ENCODE peak calls at places on chromosomes 13 and 19, in seven cellular contexts. N is A549, Z is pancreas, U is IMR-90, E is A673, Y is body of pancreas, Q is heart right ventricle. M is an unnamed sample.

GRCh38 chr13:48600374-48601364 is 53.1 kb upstream of the CYSLTR2 start:
- DNase-seq in Z (peak; percentile 37), U (peak; percentile 71), E (peak; percentile 4), Y (peak; percentile 47), Q (no peak), N (no peak), M (peak; percentile 16)

GRCh38 chr19:10091370-10091687 is 5.2 kb downstream of the SHFL start:
- DNase-seq in U (no peak), Y (no peak), Z (no peak), E (no peak), N (no peak), Q (no peak), M (no peak)

GRCh38 chr19:18464646-18465045 is 26.7 kb upstream of the ISYNA1 start:
- DNase-seq in Y (peak; percentile 87), Q (peak; percentile 88), Z (peak; percentile 81), E (no peak), N (peak; percentile 59), U (peak; percentile 97), M (no peak)

GRCh38 chr19:29842471-29843179 is 30.8 kb downstream of the CCNE1 start:
- DNase-seq in Y (no peak), Z (no peak), Q (no peak), N (no peak), U (no peak), E (no peak), M (no peak)

GRCh38 chr19:35901055-35901644 is 810 bp upstream of the NFKBID start:
- DNase-seq in Y (no peak), Z (peak; percentile 31), Q (no peak), E (no peak), N (no peak), U (peak; percentile 51), M (no peak)

GRCh38 chr19:8609210-8610040 is 1.1 kb downstream of the ADAMTS10 start:
- DNase-seq in Z (peak; percentile 46), N (peak; percentile 91), Y (peak; percentile 37), Q (peak; percentile 56), U (peak; percentile 60), E (peak; percentile 70), M (no peak)

GRCh38 chr13:85197431-85197830 is 601.8 kb downstream of the SLITRK6 start:
- DNase-seq in N (no peak), Y (no peak), E (no peak), U (no peak), Q (no peak), Z (no peak), M (no peak)

GRCh38 chr19:52621376-52621775 is 16.8 kb downstream of the ZNF83 start:
- DNase-seq in U (no peak), Y (no peak), Q (no peak), N (no peak), Z (no peak), E (no peak), M (no peak)

GRCh38 chr19:12872941-12873890 is 8.0 kb downstream of the DNASE2 start:
- DNase-seq in E (peak; percentile 85), N (peak; percentile 64), U (peak; percentile 37), Q (peak; percentile 24), Y (peak; percentile 93), Z (peak; percentile 66), M (peak; percentile 81)

GRCh38 chr13:97256343-97256783 is 34.2 kb downstream of the MBNL2 start:
- DNase-seq in Q (no peak), E (no peak), U (peak; percentile 97), N (peak; percentile 90), Y (peak; percentile 35), Z (peak; percentile 50), M (no peak)

GRCh38 chr19:16125738-16126495 is 14.2 kb downstream of the RAB8A start:
- DNase-seq in E (no peak), U (no peak), N (no peak), Y (no peak), Q (no peak), Z (no peak), M (no peak)

GRCh38 chr19:54708781-54709180 is 15.5 kb upstream of the KIR3DL3 start:
- DNase-seq in Q (no peak), N (no peak), E (no peak), Y (no peak), U (no peak), Z (no peak), M (no peak)

GRCh38 chr19:48632692-48633147 is 4.5 kb downstream of the DBP start:
- DNase-seq in E (no peak), U (peak; percentile 53), Q (no peak), Y (no peak), N (no peak), Z (no peak), M (no peak)

GRCh38 chr13:36000028-36000427 is 131.2 kb downstream of the DCLK1 start:
- DNase-seq in Q (no peak), Z (no peak), U (no peak), N (no peak), E (no peak), Y (no peak), M (no peak)

GRCh38 chr19:861756-862528 is 2.5 kb downstream of the CFD start:
- DNase-seq in Q (no peak), U (no peak), N (peak; percentile 78), E (peak; percentile 73), Z (no peak), Y (peak; percentile 51), M (peak; percentile 80)

GRCh38 chr13:110216403-110217041 is 90.4 kb downstream of the COL4A1 start:
- DNase-seq in Z (no peak), E (no peak), N (no peak), Y (no peak), U (peak; percentile 78), Q (peak; percentile 52), M (no peak)

GRCh38 chr13:73820285-73820684 is 313.9 kb downstream of the KLF12 start:
- DNase-seq in Q (no peak), N (no peak), U (no peak), Z (no peak), Y (no peak), E (no peak), M (no peak)

GRCh38 chr13:23741879-23742510 is 147.2 kb downstream of the MIPEP start:
- DNase-seq in Q (no peak), N (peak; percentile 19), E (peak; percentile 35), Y (no peak), U (no peak), Z (no peak), M (peak; percentile 44)

DNA sequence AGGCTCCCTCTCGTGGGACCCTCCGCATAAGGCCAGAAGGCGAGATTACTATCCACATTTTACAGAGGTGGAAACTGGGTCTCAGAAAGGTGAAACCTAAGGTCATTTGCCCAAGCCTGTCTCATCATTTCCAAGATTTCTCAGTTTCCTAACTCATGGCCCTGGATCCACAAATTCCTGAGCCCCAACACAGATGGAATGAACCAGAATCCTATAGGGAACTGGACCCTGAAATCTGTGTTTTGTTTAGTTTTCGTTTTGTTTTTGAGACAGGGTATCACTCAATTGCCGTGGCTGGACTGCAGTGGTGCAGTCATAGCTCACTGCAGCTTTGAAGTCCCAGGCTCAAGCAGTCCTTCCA is 563 bp upstream of the GNG7 start:
- DNase-seq in Y (no peak), E (no peak), N (no peak), Z (no peak), Q (no peak), U (no peak), M (no peak)
- H3K4me3 ChIP-seq in Y (no peak overlapping the region), E (no peak overlapping the region), N (peak overlapping the region; percentile 49), Z (peak overlapping the region; percentile 45), Q (peak overlapping the region; percentile 26), U (peak overlapping the region; percentile 13), M (no peak overlapping the region)

DNA sequence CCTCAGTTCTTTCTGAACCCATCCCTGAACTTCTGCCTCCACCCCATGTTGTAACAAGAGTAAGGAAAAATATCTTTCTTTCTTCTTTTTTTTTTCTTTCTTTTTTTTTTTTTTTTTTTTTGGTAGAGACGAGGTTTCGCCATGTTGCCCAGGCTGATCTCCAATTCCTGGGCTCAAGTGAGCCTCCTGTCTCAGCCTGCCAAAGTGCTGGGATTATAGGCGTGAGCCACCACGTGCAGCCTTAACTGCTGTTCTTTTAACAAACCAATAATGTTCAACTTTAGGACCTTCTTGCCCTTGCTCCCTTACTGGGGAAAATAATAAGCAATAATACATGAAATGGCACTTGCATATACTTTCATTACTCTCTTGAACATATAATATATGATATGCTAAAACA is 19.7 kb downstream of the GPR183 start:
- DNase-seq in Q (no peak), Z (no peak), Y (no peak), U (no peak), N (no peak), E (no peak), M (no peak)
- H3K9me3 ChIP-seq in Q (no peaks in the 10 kb centered on the region), Z (no peaks in the 10 kb centered on the region), Y (no peaks in the 10 kb centered on the region), U (no peaks in the 10 kb centered on the region), N (no peaks in the 10 kb centered on the region), E (no peaks in the 10 kb centered on the region), M (no peaks in the 10 kb centered on the region)

GRCh38 chr13:41056194-41056593 is 5.1 kb upstream of the WBP4 start:
- DNase-seq in Z (no peak), U (no peak), N (no peak), Y (no peak), Q (no peak), E (no peak), M (no peak)

GRCh38 chr13:41054212-41054877 is 7.0 kb upstream of the WBP4 start:
- DNase-seq in N (peak; percentile 61), E (peak; percentile 77), U (peak; percentile 64), Y (no peak), Q (no peak), Z (no peak), M (peak; percentile 43)

GRCh38 chr13:41053384-41053826 is 7.9 kb upstream of the WBP4 start:
- DNase-seq in E (no peak), Q (peak; percentile 32), Y (no peak), U (peak; percentile 49), N (peak; percentile 20), Z (no peak), M (no peak)

GRCh38 chr13:41056996-41057711 is 4.2 kb upstream of the WBP4 start:
- DNase-seq in Y (no peak), E (no peak), N (no peak), Z (no peak), U (no peak), Q (no peak), M (no peak)

GRCh38 chr13:41054919-41055619 is 6.2 kb upstream of the WBP4 start:
- DNase-seq in Q (no peak), N (peak; percentile 33), E (peak; percentile 49), Y (no peak), U (no peak), Z (no peak), M (no peak)
- TF ChIP-seq CTCF in Q (peak; percentile 34), N (peak; percentile 21), E (peak; percentile 61), Y (no peak), U (peak; percentile 23), Z (no peak), M (peak; percentile 55)

GRCh38 chr19:40908981-40909380 is 26.9 kb upstream of the CYP2A7 start:
- DNase-seq in Y (peak; percentile 78), E (no peak), Q (peak; percentile 37), Z (no peak), N (no peak), U (no peak), M (no peak)
- H3K4me3 ChIP-seq in Y (no peak overlapping the region), E (no peak overlapping the region), Q (no peak overlapping the region), Z (no peak overlapping the region), N (no peak overlapping the region), U (no peak overlapping the region), M (no peak overlapping the region)

GRCh38 chr19:57641715-57642234 is 8.8 kb downstream of the ZNF211 start:
- DNase-seq in N (no peak), U (no peak), E (no peak), Y (no peak), Z (no peak), Q (no peak), M (no peak)
- H3K9me3 ChIP-seq in N (peaks cover 97% of the 10 kb centered on the region), U (peaks cover 45% of the 10 kb centered on the region), E (peaks cover 50% of the 10 kb centered on the region), Y (no peaks in the 10 kb centered on the region), Z (no peaks in the 10 kb centered on the region), Q (peaks cover 78% of the 10 kb centered on the region), M (no peaks in the 10 kb centered on the region)